ENCODE peak calls at places on chromosomes 6 and 20, in five cellular contexts. One of them, this sample, is unnamed.

GRCh38 chr20:63357921-63358905 is 2.9 kb downstream of the CHRNA4 start:
- DNase-seq in Kasumi-1: no peak
- DNase-seq in progenitor cell of endocrine pancreas: no peak
- DNase-seq in left ventricle myocardium superior: peak
- DNase-seq in heart right ventricle: peak
- DNase-seq in this sample: no peak

GRCh38 chr20:10629946-10630345 is 43.9 kb downstream of the JAG1 start:
- DNase-seq in Kasumi-1: no peak
- DNase-seq in progenitor cell of endocrine pancreas: no peak
- DNase-seq in left ventricle myocardium superior: no peak
- DNase-seq in heart right ventricle: no peak
- DNase-seq in this sample: no peak

GRCh38 chr6:69918766-69919165 is 52.4 kb downstream of the COL19A1 start:
- DNase-seq in Kasumi-1: no peak
- DNase-seq in progenitor cell of endocrine pancreas: no peak
- DNase-seq in left ventricle myocardium superior: no peak
- DNase-seq in heart right ventricle: no peak
- DNase-seq in this sample: no peak

GRCh38 chr6:10687582-10687981 is 6.8 kb downstream of the C6orf52 start:
- DNase-seq in Kasumi-1: no peak
- DNase-seq in progenitor cell of endocrine pancreas: no peak
- DNase-seq in left ventricle myocardium superior: no peak
- DNase-seq in heart right ventricle: no peak
- DNase-seq in this sample: no peak

GRCh38 chr20:43667341-43668132 is 623 bp downstream of the MYBL2 start:
- DNase-seq in Kasumi-1: peak
- DNase-seq in progenitor cell of endocrine pancreas: no peak
- DNase-seq in left ventricle myocardium superior: no peak
- DNase-seq in heart right ventricle: no peak
- DNase-seq in this sample: no peak

GRCh38 chr6:157376706-157377230 is 4.2 kb upstream of the ZDHHC14 start:
- DNase-seq in Kasumi-1: no peak
- DNase-seq in progenitor cell of endocrine pancreas: no peak
- DNase-seq in left ventricle myocardium superior: no peak
- DNase-seq in heart right ventricle: no peak
- DNase-seq in this sample: no peak

GRCh38 chr6:143197377-143197776 is 136.7 kb downstream of the AIG1 start:
- DNase-seq in Kasumi-1: no peak
- DNase-seq in progenitor cell of endocrine pancreas: no peak
- DNase-seq in left ventricle myocardium superior: no peak
- DNase-seq in heart right ventricle: no peak
- DNase-seq in this sample: no peak

GRCh38 chr20:53750827-53751393 is 157.3 kb upstream of the ZNF217 start:
- DNase-seq in Kasumi-1: peak
- DNase-seq in progenitor cell of endocrine pancreas: no peak
- DNase-seq in left ventricle myocardium superior: no peak
- DNase-seq in heart right ventricle: no peak
- DNase-seq in this sample: no peak

GRCh38 chr6:13524801-13525508 is 37.6 kb upstream of the GFOD1 start:
- DNase-seq in Kasumi-1: no peak
- DNase-seq in progenitor cell of endocrine pancreas: no peak
- DNase-seq in left ventricle myocardium superior: no peak
- DNase-seq in heart right ventricle: no peak
- DNase-seq in this sample: no peak

GRCh38 chr6:55379895-55380294 is 52.6 kb downstream of the GFRAL start:
- DNase-seq in Kasumi-1: no peak
- DNase-seq in progenitor cell of endocrine pancreas: no peak
- DNase-seq in left ventricle myocardium superior: no peak
- DNase-seq in heart right ventricle: no peak
- DNase-seq in this sample: no peak

GRCh38 chr6:34585512-34586045 is 29.4 kb upstream of the SPDEF start:
- DNase-seq in Kasumi-1: no peak
- DNase-seq in progenitor cell of endocrine pancreas: no peak
- DNase-seq in left ventricle myocardium superior: no peak
- DNase-seq in heart right ventricle: no peak
- DNase-seq in this sample: no peak

GRCh38 chr6:14274552-14275492 is 157.2 kb downstream of the CD83 start:
- DNase-seq in Kasumi-1: peak
- DNase-seq in progenitor cell of endocrine pancreas: no peak
- DNase-seq in left ventricle myocardium superior: no peak
- DNase-seq in heart right ventricle: no peak
- DNase-seq in this sample: no peak

GRCh38 chr6:111524735-111525134 is 41.7 kb upstream of the REV3L start:
- DNase-seq in Kasumi-1: no peak
- DNase-seq in progenitor cell of endocrine pancreas: no peak
- DNase-seq in left ventricle myocardium superior: no peak
- DNase-seq in heart right ventricle: no peak
- DNase-seq in this sample: no peak

GRCh38 chr6:128981716-128982115 is 98.8 kb downstream of the LAMA2 start:
- DNase-seq in Kasumi-1: no peak
- DNase-seq in progenitor cell of endocrine pancreas: no peak
- DNase-seq in left ventricle myocardium superior: no peak
- DNase-seq in heart right ventricle: no peak
- DNase-seq in this sample: no peak

GRCh38 chr6:157229219-157229607 is 94.1 kb downstream of the TMEM242 start:
- DNase-seq in Kasumi-1: no peak
- DNase-seq in progenitor cell of endocrine pancreas: no peak
- DNase-seq in left ventricle myocardium superior: no peak
- DNase-seq in heart right ventricle: no peak
- DNase-seq in this sample: no peak

GRCh38 chr6:148700713-148701392 is 46.0 kb upstream of the UST start:
- DNase-seq in Kasumi-1: no peak
- DNase-seq in progenitor cell of endocrine pancreas: no peak
- DNase-seq in left ventricle myocardium superior: no peak
- DNase-seq in heart right ventricle: no peak
- DNase-seq in this sample: no peak

GRCh38 chr20:59055302-59055701 is 12.7 kb upstream of the PRELID3B start:
- DNase-seq in Kasumi-1: peak
- DNase-seq in progenitor cell of endocrine pancreas: no peak
- DNase-seq in left ventricle myocardium superior: no peak
- DNase-seq in heart right ventricle: no peak
- DNase-seq in this sample: no peak

GRCh38 chr20:6576721-6577120 is 190.8 kb upstream of the BMP2 start:
- DNase-seq in Kasumi-1: no peak
- DNase-seq in progenitor cell of endocrine pancreas: no peak
- DNase-seq in left ventricle myocardium superior: no peak
- DNase-seq in heart right ventricle: no peak
- DNase-seq in this sample: no peak

GRCh38 chr6:135182120-135182992 is 1.2 kb downstream of the MYB start:
- DNase-seq in Kasumi-1: no peak
- DNase-seq in progenitor cell of endocrine pancreas: peak
- DNase-seq in left ventricle myocardium superior: peak
- DNase-seq in heart right ventricle: peak
- DNase-seq in this sample: peak

GRCh38 chr20:3436864-3437574 is 29.6 kb upstream of the DNAAF9 start:
- DNase-seq in Kasumi-1: no peak
- DNase-seq in progenitor cell of endocrine pancreas: no peak
- DNase-seq in left ventricle myocardium superior: no peak
- DNase-seq in heart right ventricle: no peak
- DNase-seq in this sample: no peak

GRCh38 chr6:143451531-143451930 is 926 bp downstream of the PEX3 start:
- DNase-seq in Kasumi-1: peak
- DNase-seq in progenitor cell of endocrine pancreas: no peak
- DNase-seq in left ventricle myocardium superior: no peak
- DNase-seq in heart right ventricle: no peak
- DNase-seq in this sample: no peak

GRCh38 chr6:158398252-158399024 is 86.2 kb downstream of the TULP4 start:
- DNase-seq in Kasumi-1: no peak
- DNase-seq in progenitor cell of endocrine pancreas: no peak
- DNase-seq in left ventricle myocardium superior: no peak
- DNase-seq in heart right ventricle: no peak
- DNase-seq in this sample: no peak

GRCh38 chr6:167244064-167244949 is 46.8 kb upstream of the UNC93A start:
- DNase-seq in Kasumi-1: no peak
- DNase-seq in progenitor cell of endocrine pancreas: no peak
- DNase-seq in left ventricle myocardium superior: no peak
- DNase-seq in heart right ventricle: no peak
- DNase-seq in this sample: no peak

GRCh38 chr20:1667510-1668085 is 10.0 kb upstream of the SIRPG start:
- DNase-seq in Kasumi-1: no peak
- DNase-seq in progenitor cell of endocrine pancreas: no peak
- DNase-seq in left ventricle myocardium superior: no peak
- DNase-seq in heart right ventricle: no peak
- DNase-seq in this sample: no peak

GRCh38 chr6:116074732-116075387 is 14.2 kb upstream of the FRK start:
- DNase-seq in Kasumi-1: no peak
- DNase-seq in progenitor cell of endocrine pancreas: no peak
- DNase-seq in left ventricle myocardium superior: no peak
- DNase-seq in heart right ventricle: no peak
- DNase-seq in this sample: no peak

GRCh38 chr20:59802471-59803221 is 130.8 kb downstream of the SYCP2 start:
- DNase-seq in Kasumi-1: no peak
- DNase-seq in progenitor cell of endocrine pancreas: no peak
- DNase-seq in left ventricle myocardium superior: no peak
- DNase-seq in heart right ventricle: no peak
- DNase-seq in this sample: peak

GRCh38 chr6:35972471-35972985 is 51.6 kb upstream of the SRPK1 start:
- DNase-seq in Kasumi-1: no peak
- DNase-seq in progenitor cell of endocrine pancreas: no peak
- DNase-seq in left ventricle myocardium superior: no peak
- DNase-seq in heart right ventricle: no peak
- DNase-seq in this sample: no peak

GRCh38 chr20:53575481-53576194 is 18.0 kb downstream of the ZNF217 start:
- DNase-seq in Kasumi-1: no peak
- DNase-seq in progenitor cell of endocrine pancreas: no peak
- DNase-seq in left ventricle myocardium superior: no peak
- DNase-seq in heart right ventricle: no peak
- DNase-seq in this sample: no peak

GRCh38 chr20:58993332-58994248 is 12.5 kb downstream of the NELFCD start:
- DNase-seq in Kasumi-1: no peak
- DNase-seq in progenitor cell of endocrine pancreas: no peak
- DNase-seq in left ventricle myocardium superior: no peak
- DNase-seq in heart right ventricle: no peak
- DNase-seq in this sample: peak

GRCh38 chr20:47540443-47541354 is 39.0 kb downstream of the NCOA3 start:
- DNase-seq in Kasumi-1: peak
- DNase-seq in progenitor cell of endocrine pancreas: no peak
- DNase-seq in left ventricle myocardium superior: no peak
- DNase-seq in heart right ventricle: no peak
- DNase-seq in this sample: no peak

GRCh38 chr20:31967830-31968249 is at the start of gene XKR7:
- DNase-seq in Kasumi-1: peak
- DNase-seq in progenitor cell of endocrine pancreas: no peak
- DNase-seq in left ventricle myocardium superior: no peak
- DNase-seq in heart right ventricle: no peak
- DNase-seq in this sample: no peak